ENCODE peak calls at places on chromosomes 13 and 19, in seven cellular contexts. L, G, S, K, R, O and I are unnamed samples.

GRCh38 chr19:7294571-7295212 is 478 bp upstream of the INSR start:
- DNase-seq in L (peak), G (peak), S (peak), K (no peak), R (peak), O (no peak), I (peak)

GRCh38 chr19:32091196-32091595 is 254.2 kb upstream of the ZNF507 start:
- DNase-seq in L (no peak), G (no peak), S (no peak), K (no peak), R (no peak), O (no peak), I (no peak)

GRCh38 chr13:67230774-67231480 is 791 bp upstream of the PCDH9 start:
- DNase-seq in L (peak), G (peak), S (peak), K (no peak), R (peak), O (no peak), I (no peak)

GRCh38 chr13:104004572-104004971 is 938.4 kb upstream of the SLC10A2 start:
- DNase-seq in L (no peak), G (no peak), S (no peak), K (no peak), R (no peak), O (no peak), I (no peak)

GRCh38 chr19:4267101-4267900 is 11.8 kb upstream of the SHD start:
- DNase-seq in L (no peak), G (peak), S (peak), K (peak), R (peak), O (peak), I (peak)

GRCh38 chr19:29988351-29988750 is 46.3 kb downstream of the URI1 start:
- DNase-seq in L (no peak), G (no peak), S (peak), K (no peak), R (no peak), O (no peak), I (no peak)

GRCh38 chr19:34306213-34306661 is 51.9 kb downstream of the GARRE1 start:
- DNase-seq in L (no peak), G (no peak), S (peak), K (no peak), R (no peak), O (no peak), I (no peak)

GRCh38 chr19:42422576-42423461 is 4.4 kb downstream of the LIPE start:
- DNase-seq in L (no peak), G (peak), S (peak), K (no peak), R (peak), O (peak), I (peak)

GRCh38 chr13:32962342-32962741 is 53.9 kb upstream of the KL start:
- DNase-seq in L (no peak), G (no peak), S (no peak), K (no peak), R (no peak), O (no peak), I (no peak)

GRCh38 chr13:105035092-105035491 is 1500.4 kb downstream of the EFNB2 start:
- DNase-seq in L (no peak), G (no peak), S (no peak), K (no peak), R (no peak), O (no peak), I (no peak)

GRCh38 chr19:50333737-50334617 is 4.8 kb upstream of the KCNC3 start:
- DNase-seq in L (peak), G (peak), S (no peak), K (no peak), R (peak), O (peak), I (peak)

GRCh38 chr13:99074693-99075092 is 96.8 kb upstream of the DOCK9 start:
- DNase-seq in L (no peak), G (no peak), S (no peak), K (no peak), R (no peak), O (no peak), I (no peak)

GRCh38 chr19:47826800-47827199 is 5.1 kb downstream of the CRX start:
- DNase-seq in L (no peak), G (no peak), S (no peak), K (no peak), R (no peak), O (no peak), I (no peak)

GRCh38 chr13:114076329-114076761 is 56.1 kb downstream of the RASA3 start:
- DNase-seq in L (peak), G (no peak), S (no peak), K (no peak), R (no peak), O (no peak), I (no peak)

GRCh38 chr19:40217027-40217810 is 965 bp downstream of the TTC9B start:
- DNase-seq in L (no peak), G (peak), S (no peak), K (peak), R (no peak), O (no peak), I (no peak)

GRCh38 chr13:23667750-23668149 is 97.5 kb downstream of the TNFRSF19 start:
- DNase-seq in L (no peak), G (no peak), S (no peak), K (no peak), R (no peak), O (no peak), I (no peak)

GRCh38 chr19:13120817-13121216 is 2.8 kb downstream of the NACC1 start:
- DNase-seq in L (no peak), G (no peak), S (no peak), K (no peak), R (peak), O (no peak), I (no peak)

GRCh38 chr19:1163934-1164683 is 10.0 kb downstream of the SBNO2 start:
- DNase-seq in L (no peak), G (no peak), S (no peak), K (no peak), R (no peak), O (no peak), I (no peak)

GRCh38 chr13:28035146-28035782 is 46.8 kb upstream of the URAD start:
- DNase-seq in L (no peak), G (no peak), S (no peak), K (no peak), R (peak), O (no peak), I (no peak)

GRCh38 chr13:39527961-39528720 is 74.9 kb downstream of the LHFPL6 start:
- DNase-seq in L (no peak), G (no peak), S (no peak), K (peak), R (peak), O (no peak), I (no peak)

GRCh38 chr19:37905936-37906867 is at the start of gene WDR87:
- DNase-seq in L (peak), G (peak), S (peak), K (peak), R (peak), O (peak), I (peak)

GRCh38 chr19:54035215-54036178 is 28.2 kb downstream of the VSTM1 start:
- DNase-seq in L (no peak), G (no peak), S (no peak), K (no peak), R (peak), O (no peak), I (no peak)

GRCh38 chr13:93535256-93535655 is 308.6 kb downstream of the GPC6 start:
- DNase-seq in L (no peak), G (no peak), S (peak), K (no peak), R (no peak), O (no peak), I (no peak)

GRCh38 chr13:46170687-46171086 is 11.3 kb downstream of the LCP1 start:
- DNase-seq in L (no peak), G (no peak), S (peak), K (no peak), R (peak), O (peak), I (no peak)

GRCh38 chr13:31499274-31499673 is 240.1 kb upstream of the RXFP2 start:
- DNase-seq in L (no peak), G (no peak), S (no peak), K (no peak), R (no peak), O (no peak), I (no peak)

GRCh38 chr13:113209880-113210421 is 538 bp downstream of the CUL4A start:
- DNase-seq in L (no peak), G (peak), S (peak), K (peak), R (peak), O (peak), I (peak)

GRCh38 chr13:80894930-80895329 is 554.0 kb upstream of the SPRY2 start:
- DNase-seq in L (no peak), G (no peak), S (no peak), K (no peak), R (no peak), O (no peak), I (no peak)

GRCh38 chr13:51557875-51558604 is 26.2 kb upstream of the WDFY2 start:
- DNase-seq in L (no peak), G (no peak), S (no peak), K (no peak), R (peak), O (no peak), I (no peak)

GRCh38 chr19:53600217-53600616 is 31.6 kb upstream of the DPRX start:
- DNase-seq in L (no peak), G (no peak), S (no peak), K (no peak), R (no peak), O (no peak), I (no peak)

GRCh38 chr19:18629166-18630088 is 7.4 kb upstream of the KLHL26 start:
- DNase-seq in L (no peak), G (no peak), S (no peak), K (no peak), R (no peak), O (no peak), I (no peak)

GRCh38 chr13:80116107-80116506 is 224.8 kb downstream of the SPRY2 start:
- DNase-seq in L (no peak), G (no peak), S (no peak), K (no peak), R (peak), O (no peak), I (no peak)

GRCh38 chr13:63554157-63554556 is 2138.5 kb upstream of the PCDH20 start:
- DNase-seq in L (no peak), G (no peak), S (no peak), K (no peak), R (no peak), O (no peak), I (no peak)

GRCh38 chr19:18742838-18743237 is 48.3 kb downstream of the COMP start:
- DNase-seq in L (no peak), G (no peak), S (no peak), K (no peak), R (no peak), O (no peak), I (no peak)

GRCh38 chr13:49319555-49320350 is 72.0 kb downstream of the CDADC1 start:
- DNase-seq in L (no peak), G (no peak), S (no peak), K (no peak), R (peak), O (no peak), I (no peak)

GRCh38 chr19:45790942-45791341 is 1.7 kb downstream of the DMWD start:
- DNase-seq in L (no peak), G (peak), S (no peak), K (no peak), R (no peak), O (peak), I (peak)

GRCh38 chr13:35448465-35448864 is 28.0 kb downstream of the MAB21L1 start:
- DNase-seq in L (no peak), G (no peak), S (no peak), K (no peak), R (no peak), O (no peak), I (no peak)

GRCh38 chr13:27696731-27697130 is 75.0 kb downstream of the POLR1D start:
- DNase-seq in L (no peak), G (no peak), S (no peak), K (no peak), R (no peak), O (no peak), I (no peak)

GRCh38 chr13:30705672-30706071 is 29.7 kb upstream of the ALOX5AP start:
- DNase-seq in L (no peak), G (no peak), S (no peak), K (no peak), R (no peak), O (no peak), I (no peak)

GRCh38 chr13:110289174-110289573 is 17.8 kb downstream of the COL4A1 start:
- DNase-seq in L (no peak), G (no peak), S (no peak), K (no peak), R (no peak), O (no peak), I (no peak)